ENCODE peak calls at places on chromosomes 6 and 20, in nine cellular contexts. Q is RWPE2, S is fibroblast of mammary gland, Z is nephron progenitor cell, L is endodermal cell, E is IMR-90, A is BJ, V is choroid plexus epithelial cell, O is fibroblast of lung. M is an unnamed sample.

GRCh38 chr6:38836585-38836984 is 121.5 kb downstream of the DNAH8 start:
- DNase-seq in E (no peak), O (no peak), V (no peak), A (no peak), Q (no peak), S (no peak), Z (no peak), L (no peak), M (no peak)

GRCh38 chr20:36408219-36408618 is 102.1 kb downstream of the DLGAP4 start:
- DNase-seq in L (peak), Z (no peak), S (peak), E (peak), A (no peak), V (peak), Q (peak), O (no peak), M (no peak)

GRCh38 chr20:50689864-50690263 is 1.5 kb downstream of the RIPOR3 start:
- DNase-seq in Q (no peak), V (peak), L (no peak), A (no peak), Z (no peak), E (no peak), O (no peak), S (peak), M (peak)

GRCh38 chr20:9999660-10000059 is 35.1 kb upstream of the ANKEF1 start:
- DNase-seq in O (no peak), V (no peak), L (no peak), A (no peak), E (no peak), Z (no peak), Q (no peak), S (no peak), M (no peak)

GRCh38 chr6:151087861-151088598 is 151.7 kb upstream of the AKAP12 start:
- DNase-seq in V (peak), L (peak), Z (peak), Q (no peak), A (no peak), O (peak), S (peak), E (peak), M (peak)

GRCh38 chr20:10863337-10864060 is 189.7 kb upstream of the JAG1 start:
- DNase-seq in O (peak), A (peak), V (peak), Q (no peak), E (peak), Z (no peak), L (no peak), S (peak), M (peak)

GRCh38 chr6:36245572-36246031 is 24.3 kb upstream of the PNPLA1 start:
- DNase-seq in E (no peak), Q (no peak), S (no peak), L (peak), V (no peak), Z (no peak), O (no peak), A (no peak), M (no peak)

GRCh38 chr6:106889692-106890091 is 84.8 kb downstream of the CD24 start:
- DNase-seq in L (no peak), E (no peak), A (no peak), O (no peak), Z (no peak), V (no peak), S (no peak), Q (no peak), M (no peak)

GRCh38 chr20:11271920-11272594 is 598.3 kb upstream of the JAG1 start:
- DNase-seq in L (no peak), Q (no peak), Z (no peak), E (no peak), O (peak), V (no peak), S (no peak), A (no peak), M (no peak)

GRCh38 chr6:36897629-36898028 is 11.9 kb downstream of the C6orf89 start:
- DNase-seq in Z (no peak), V (peak), O (no peak), L (peak), Q (no peak), S (no peak), E (peak), A (no peak), M (no peak)

GRCh38 chr20:50686767-50687266 is 4.5 kb downstream of the RIPOR3 start:
- DNase-seq in E (no peak), A (no peak), Q (no peak), O (no peak), V (no peak), S (no peak), Z (no peak), L (no peak), M (no peak)

GRCh38 chr20:35342154-35342769 is 50.0 kb upstream of the FAM83C start:
- DNase-seq in Q (no peak), Z (no peak), S (peak), E (no peak), L (peak), A (no peak), O (peak), V (peak), M (no peak)

GRCh38 chr6:7924867-7925266 is 14.3 kb upstream of the TXNDC5 start:
- DNase-seq in A (no peak), S (no peak), L (no peak), Q (no peak), O (no peak), V (no peak), Z (no peak), E (no peak), M (no peak)

GRCh38 chr6:53464942-53465460 is 79.9 kb downstream of the GCLC start:
- DNase-seq in O (no peak), E (peak), A (no peak), L (no peak), S (peak), V (peak), Z (no peak), Q (no peak), M (no peak)

GRCh38 chr20:32285621-32286334 is 8.3 kb downstream of the KIF3B start:
- DNase-seq in A (peak), Z (no peak), S (peak), E (peak), O (peak), L (no peak), Q (no peak), V (peak), M (no peak)

GRCh38 chr6:101116337-101116736 is 235.2 kb upstream of the ASCC3 start:
- DNase-seq in O (no peak), Q (no peak), L (no peak), E (no peak), S (no peak), V (no peak), A (no peak), Z (no peak), M (no peak)

DNA sequence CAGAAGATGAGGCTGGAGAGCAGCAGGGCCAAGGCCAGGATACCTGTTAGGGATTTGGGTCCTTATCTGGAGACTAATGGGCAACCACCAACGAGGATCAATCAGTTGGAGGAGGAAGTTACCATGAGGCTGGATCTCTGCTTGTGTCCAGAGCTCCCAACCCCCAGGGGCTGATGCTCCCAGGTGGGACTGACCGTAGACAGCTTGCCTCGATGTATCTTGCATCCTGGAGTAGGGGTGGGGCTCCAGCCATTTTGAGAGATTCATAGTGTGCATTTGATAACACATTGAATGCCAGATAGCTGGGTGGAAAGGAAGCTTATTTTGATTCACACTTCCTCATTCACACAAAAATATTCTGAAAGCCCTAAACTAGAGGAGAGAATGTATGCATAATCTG is 4.6 kb upstream of the RFPL4B start:
- DNase-seq in V (no peak), O (no peak), Z (no peak), Q (no peak), S (no peak), A (no peak), E (no peak), L (no peak), M (no peak)
- TF ChIP-seq CTCF in V (no peak), O (no peak), Z (no peak), Q (no peak), S (no peak), A (no peak), E (no peak), L (no peak), M (no peak)

DNA sequence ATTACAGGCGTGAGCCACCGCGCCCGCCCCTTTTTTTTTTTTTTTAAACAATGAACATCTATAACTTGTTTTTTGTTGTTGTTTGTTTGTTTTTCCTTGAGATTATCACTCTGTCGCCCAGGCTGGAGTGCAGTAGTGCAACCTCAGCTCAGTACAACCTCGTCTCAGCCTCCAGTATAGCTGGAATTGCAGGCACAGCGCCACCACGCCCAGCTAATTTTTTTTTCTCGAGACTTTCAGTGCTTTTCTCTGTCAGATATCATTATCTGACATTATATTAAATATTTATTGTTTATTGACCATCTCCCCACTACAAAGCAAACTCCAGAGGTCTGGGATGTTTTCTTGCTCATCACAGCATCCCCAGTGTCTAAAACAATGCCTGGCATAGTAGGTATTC is 2.3 kb upstream of the DLK2 start:
- DNase-seq in Z (no peak), A (no peak), E (no peak), V (no peak), O (no peak), S (no peak), Q (no peak), L (no peak), M (no peak)
- TF ChIP-seq CTCF in Z (no peak), A (no peak), E (no peak), V (peak), O (no peak), S (no peak), Q (no peak), L (peak), M (no peak)

DNA sequence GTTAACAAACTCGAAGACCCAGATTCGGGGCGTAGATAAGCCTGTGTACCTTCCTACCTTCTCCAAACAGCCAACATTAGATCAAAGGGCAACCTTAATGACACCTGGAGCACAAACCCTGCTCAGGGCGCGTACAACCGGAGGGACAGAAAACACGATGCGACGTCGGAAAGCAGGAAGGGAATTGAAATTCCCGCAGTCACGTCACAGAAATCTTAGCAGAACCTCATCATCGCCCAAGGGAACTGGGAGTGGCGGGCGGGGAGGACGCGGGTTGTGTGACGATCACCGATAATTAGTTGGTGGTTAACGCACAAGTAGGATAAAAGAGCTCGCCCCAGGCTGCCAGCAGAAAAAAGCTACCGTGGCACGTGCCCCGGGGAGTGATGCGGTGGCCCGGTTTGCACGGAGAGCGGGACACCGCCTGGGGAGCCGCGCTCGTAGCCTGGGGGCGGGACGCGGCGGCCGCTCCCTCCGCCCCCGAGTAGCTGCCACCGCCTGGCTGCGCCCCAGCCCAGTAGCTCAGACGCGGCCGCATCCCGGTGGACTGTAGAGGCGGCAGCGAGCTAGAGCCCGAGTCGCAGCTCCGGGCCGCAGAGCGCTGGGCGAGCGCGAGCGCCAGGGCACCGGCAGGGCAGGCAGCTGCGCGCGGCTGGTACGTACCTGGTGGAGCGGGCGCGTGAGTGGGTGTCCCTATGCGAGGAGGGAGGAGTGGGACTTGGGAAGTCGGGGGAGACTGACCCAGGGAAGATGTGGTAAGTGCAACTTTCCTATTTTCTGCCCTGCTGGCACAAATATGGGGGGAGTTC is at the start of gene PKIB:
- DNase-seq in S (peak), V (peak), O (peak), E (peak), Z (peak), A (no peak), Q (peak), L (peak), M (no peak)
- TF ChIP-seq CTCF in S (no peak), V (peak), O (peak), E (peak), Z (no peak), A (no peak), Q (peak), L (peak), M (no peak)

GRCh38 chr6:92161953-92162352 is 1257.4 kb downstream of the EPHA7 start:
- DNase-seq in S (no peak), V (no peak), A (no peak), E (no peak), L (no peak), O (no peak), Q (no peak), Z (no peak), M (no peak)

GRCh38 chr6:92160226-92160625 is 1259.1 kb downstream of the EPHA7 start:
- DNase-seq in Q (no peak), S (no peak), A (no peak), V (no peak), E (no peak), L (no peak), O (no peak), Z (no peak), M (no peak)

GRCh38 chr6:92159046-92159445 is 1260.3 kb downstream of the EPHA7 start:
- DNase-seq in Q (no peak), V (no peak), E (no peak), Z (no peak), L (no peak), A (no peak), S (no peak), O (no peak), M (no peak)
- TF ChIP-seq CTCF in Q (no peak), V (no peak), E (no peak), Z (no peak), L (peak), A (no peak), S (no peak), O (no peak), M (no peak)

GRCh38 chr20:46563170-46563847 is 12.9 kb upstream of the OCSTAMP start:
- DNase-seq in S (no peak), A (no peak), Z (peak), L (peak), V (no peak), O (no peak), Q (no peak), E (no peak), M (no peak)
- TF ChIP-seq CTCF in S (no peak), A (no peak), Z (no peak), L (peak), V (no peak), O (no peak), Q (no peak), E (no peak), M (no peak)

GRCh38 chr6:118968416-118968815 is 33.5 kb upstream of the MCM9 start:
- DNase-seq in O (peak), E (peak), A (no peak), Z (no peak), V (peak), S (peak), Q (no peak), L (no peak), M (no peak)
- TF ChIP-seq CTCF in O (no peak), E (peak), A (peak), Z (peak), V (no peak), S (peak), Q (peak), L (peak), M (peak)